ENCODE peak calls at places on chromosome 4, in nine cellular contexts. Z is IMR-90, E is GM23248, K is MM.1S, M is Karpas-422, G is fibroblast of lung, D is astrocyte, H is neural progenitor cell, T is DND-41. Y is an unnamed sample.

GRCh38 chr4:138749303-138749702 is 266.3 kb upstream of the NOCT start:
- DNase-seq in H (no peak), Z (peak; percentile 90), K (no peak), G (peak; percentile 80), M (no peak), D (peak; percentile 50), T (no peak), E (peak; percentile 86), Y (no peak)

GRCh38 chr4:61195064-61195463 is 5.1 kb upstream of the ADGRL3 start:
- DNase-seq in Z (no peak), H (no peak), K (no peak), T (no peak), E (no peak), D (no peak), G (no peak), M (no peak), Y (no peak)

GRCh38 chr4:108168213-108168671 is 490 bp downstream of the LEF1 start:
- DNase-seq in D (peak; percentile 16), M (no peak), H (no peak), K (peak; percentile 27), G (peak; percentile 49), T (peak; percentile 50), E (peak; percentile 45), Z (peak; percentile 8), Y (peak; percentile 21)

GRCh38 chr4:105059337-105059736 is 87.3 kb upstream of the TET2 start:
- DNase-seq in M (no peak), K (no peak), G (no peak), H (no peak), Z (no peak), T (no peak), D (peak; percentile 18), E (no peak), Y (no peak)

GRCh38 chr4:143251781-143252180 is 67.1 kb downstream of the USP38 start:
- DNase-seq in D (peak; percentile 35), Z (peak; percentile 66), H (no peak), E (peak; percentile 53), T (no peak), G (peak; percentile 5), M (no peak), K (no peak), Y (no peak)

GRCh38 chr4:52199574-52200338 is 148.7 kb downstream of the SPATA18 start:
- DNase-seq in H (no peak), K (no peak), Z (peak; percentile 7), D (peak; percentile 1), T (no peak), E (peak; percentile 85), G (peak; percentile 21), M (no peak), Y (no peak)

GRCh38 chr4:67762091-67762490 is 7.9 kb upstream of the GNRHR start:
- DNase-seq in G (peak; percentile 58), D (peak; percentile 56), E (peak; percentile 49), T (no peak), M (no peak), Z (peak; percentile 59), K (peak; percentile 81), H (no peak), Y (peak; percentile 5)

GRCh38 chr4:129481107-129481506 is 385.2 kb downstream of the C4orf33 start:
- DNase-seq in Z (no peak), M (no peak), E (no peak), K (no peak), T (no peak), D (no peak), H (no peak), G (no peak), Y (no peak)

GRCh38 chr4:3572363-3572762 is 40.1 kb upstream of the LRPAP1 start:
- DNase-seq in T (no peak), H (peak; percentile 49), D (no peak), M (no peak), G (no peak), Z (no peak), K (no peak), E (no peak), Y (no peak)

GRCh38 chr4:85967872-85968271 is 392.0 kb downstream of the MAPK10 start:
- DNase-seq in T (no peak), K (no peak), E (peak; percentile 53), M (peak; percentile 55), G (peak; percentile 12), H (no peak), Z (peak; percentile 37), D (peak; percentile 40), Y (no peak)

GRCh38 chr4:68476191-68476590 is 28.9 kb downstream of the TMPRSS11E start:
- DNase-seq in H (no peak), E (peak; percentile 89), G (no peak), D (peak; percentile 35), Z (no peak), K (no peak), T (no peak), M (no peak), Y (no peak)

DNA sequence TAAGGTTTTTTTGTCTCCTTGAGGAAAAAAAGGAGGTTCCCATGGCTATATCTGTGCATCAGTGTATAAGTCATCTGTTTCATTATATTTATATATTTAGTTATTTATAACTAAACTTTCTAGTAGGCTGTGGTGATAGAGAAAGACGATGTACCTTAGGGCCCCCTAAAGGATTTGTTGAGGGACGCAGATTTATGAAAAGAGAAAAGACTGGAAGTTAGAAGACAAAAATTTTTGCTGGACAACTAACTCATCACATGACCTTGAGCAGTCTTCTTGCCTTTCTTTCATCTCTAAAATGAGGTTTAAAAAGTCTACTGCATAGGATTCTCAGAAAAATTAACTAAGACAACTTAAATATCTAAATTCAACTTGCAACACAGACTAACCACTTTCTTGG is 6.1 kb downstream of the GASK1B start:
- DNase-seq in E (no peak), Z (no peak), T (no peak), D (no peak), G (peak; percentile 8), K (no peak), M (no peak), H (no peak), Y (peak; percentile 71)
- H3K4me3 ChIP-seq in E (no peak overlapping the region), Z (no peak overlapping the region), T (no peak overlapping the region), D (no peak overlapping the region), G (peak overlapping the region; percentile 15), K (no peak overlapping the region), M (no peak overlapping the region), H (no peak overlapping the region), Y (peak overlapping the region; percentile 94)

DNA sequence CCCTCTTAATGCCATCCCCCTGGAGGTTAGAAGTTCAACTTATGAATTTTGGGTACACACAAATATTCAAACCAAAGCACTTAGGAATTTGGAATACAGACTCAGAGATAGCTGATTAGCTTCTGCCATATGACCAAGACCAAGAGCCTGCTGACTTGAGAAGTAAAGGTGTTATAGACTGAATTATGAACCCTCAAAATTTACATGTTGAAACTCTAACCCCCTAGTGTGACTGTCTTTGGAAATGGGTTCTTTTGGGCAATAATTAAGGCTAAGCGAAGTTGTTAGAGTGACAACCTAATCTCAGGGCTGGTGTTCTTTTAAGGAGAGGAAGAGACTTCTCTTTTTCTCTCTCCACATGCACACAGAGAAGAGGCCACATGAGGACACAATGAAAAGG is 151.2 kb downstream of the COX18 start:
- DNase-seq in E (no peak), M (no peak), Z (no peak), H (no peak), D (no peak), G (no peak), K (no peak), T (no peak), Y (no peak)
- H2AFZ ChIP-seq in E (no peak overlapping the region), M (no peak overlapping the region), Z (no peak overlapping the region), H (no peak overlapping the region), D (no peak overlapping the region), G (no peak overlapping the region), K (no peak overlapping the region), T (no peak overlapping the region), Y (no peak overlapping the region)

GRCh38 chr4:153347117-153347516 is 2.6 kb downstream of the MND1 start:
- DNase-seq in T (no peak), G (no peak), H (no peak), K (no peak), M (peak; percentile 56), E (no peak), Z (no peak), D (no peak), Y (no peak)

GRCh38 chr4:153346031-153346430 is 1.5 kb downstream of the MND1 start:
- DNase-seq in H (no peak), Z (no peak), K (no peak), G (peak; percentile 11), E (no peak), D (no peak), T (no peak), M (peak; percentile 73), Y (no peak)

GRCh38 chr4:153345011-153345981 is 808 bp downstream of the MND1 start:
- DNase-seq in T (peak; percentile 89), Z (peak; percentile 56), G (peak; percentile 69), H (peak; percentile 79), M (peak; percentile 94), K (peak; percentile 78), D (peak; percentile 45), E (peak; percentile 79), Y (peak; percentile 66)

GRCh38 chr4:153348006-153348405 is 3.5 kb downstream of the MND1 start:
- DNase-seq in T (peak; percentile 56), G (no peak), H (no peak), Z (peak; percentile 62), M (peak; percentile 74), E (no peak), K (no peak), D (peak; percentile 67), Y (no peak)

DNA sequence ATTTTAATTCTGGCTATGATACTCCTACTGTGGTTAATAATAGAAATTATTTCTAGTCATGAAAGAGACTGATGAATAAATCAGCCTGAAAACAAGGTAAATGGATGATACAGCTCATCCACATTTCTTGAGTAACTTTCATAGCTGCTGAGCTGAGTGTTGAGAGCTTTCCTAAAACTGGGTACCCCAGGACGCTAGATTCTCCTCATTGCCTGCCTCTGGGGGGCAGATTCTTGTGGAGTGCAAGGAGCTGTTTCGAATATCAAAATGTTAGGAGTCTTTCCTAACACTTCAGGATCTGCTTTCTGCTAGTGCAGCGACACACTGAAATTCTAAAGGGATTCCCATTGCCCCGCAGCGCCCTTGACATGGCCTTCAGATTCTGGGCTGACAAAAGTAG is 2.1 kb downstream of the MND1 start:
- DNase-seq in Z (peak; percentile 10), D (no peak), T (peak; percentile 63), M (peak; percentile 61), E (no peak), K (no peak), H (peak; percentile 35), G (peak; percentile 33), Y (no peak)
- H3K4me3 ChIP-seq in Z (no peak overlapping the region), D (no peak overlapping the region), T (peak overlapping the region; percentile 10), M (peak overlapping the region; percentile 83), E (no peak overlapping the region), K (no peak overlapping the region), H (peak overlapping the region; percentile 77), G (no peak overlapping the region), Y (no peak overlapping the region)

DNA sequence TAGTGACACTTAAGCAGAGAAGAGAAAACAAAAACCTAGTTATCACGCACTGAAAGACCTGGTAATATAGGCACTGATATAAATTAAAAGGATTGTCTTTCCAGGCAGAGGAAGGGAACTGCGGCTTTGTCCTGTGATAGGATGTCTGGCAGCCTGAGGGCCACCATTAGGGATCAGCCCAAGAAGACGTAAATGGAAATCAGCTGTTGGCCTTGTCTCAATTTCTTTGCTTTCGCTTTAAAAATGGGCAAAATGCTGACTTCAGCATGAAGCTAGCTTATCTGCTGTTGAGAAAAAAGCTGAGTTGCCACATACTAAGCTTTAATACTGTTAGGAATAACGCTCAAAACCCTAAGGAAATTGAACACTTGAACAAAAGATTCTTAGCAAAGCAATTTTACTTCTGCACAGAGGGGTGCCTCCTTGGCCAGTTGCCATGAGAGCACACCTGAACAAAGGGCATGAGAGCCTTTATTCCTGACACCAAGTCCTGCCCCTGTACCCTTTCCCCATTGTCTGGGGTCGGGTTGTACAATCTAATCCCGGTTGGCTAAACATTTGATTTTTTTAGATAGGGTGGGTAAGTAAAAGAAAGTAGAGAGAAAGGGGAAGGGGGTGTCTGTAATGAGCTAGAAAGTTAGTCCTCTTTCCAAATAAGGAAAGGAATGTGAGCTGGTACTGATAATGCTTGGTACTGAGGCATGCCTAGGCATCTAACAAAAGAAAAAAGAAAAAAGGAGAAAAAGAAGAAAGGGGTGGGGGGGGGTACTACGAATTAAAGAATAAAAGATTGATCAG is 85.2 kb upstream of the UCP1 start:
- DNase-seq in K (peak; percentile 44), E (peak; percentile 34), G (peak; percentile 85), T (no peak), H (peak; percentile 68), M (no peak), D (peak; percentile 9), Z (peak; percentile 49), Y (peak; percentile 20)
- H2AFZ ChIP-seq in K (no peak overlapping the region), E (peak overlapping the region; percentile 24), G (peak overlapping the region; percentile 17), T (no peak overlapping the region), H (no peak overlapping the region), M (no peak overlapping the region), D (peak overlapping the region; percentile 57), Z (no peak overlapping the region), Y (no peak overlapping the region)